ENCODE peak calls at places on chromosomes 3 and 15, in eight cellular contexts. P is cardiac muscle cell; H is lower lobe of right lung; R is activated CD8-positive, alpha-beta T cell treated with anti-CD3 and anti-CD28 coated beads for 36 hours; B is neural progenitor cell; M is CD14-positive monocyte; C is CD4-positive, alpha-beta T cell; T is left ventricle myocardium inferior. E is an unnamed sample.

GRCh38 chr3:190585771-190586630 is 72.1 kb downstream of the IL1RAP start:
- DNase-seq in C (no peak), M (peak), R (peak), H (no peak), B (peak), T (no peak), P (no peak), E (no peak)

GRCh38 chr3:178795349-178795748 is 259.1 kb downstream of the KCNMB2 start:
- DNase-seq in R (no peak), B (peak), T (no peak), M (no peak), C (no peak), H (no peak), P (no peak), E (no peak)

GRCh38 chr3:459376-459710 is 262.8 kb downstream of the CHL1 start:
- DNase-seq in C (no peak), M (no peak), B (peak), P (no peak), R (no peak), H (no peak), T (no peak), E (no peak)

GRCh38 chr3:171018151-171018935 is 8.2 kb downstream of the SLC2A2 start:
- DNase-seq in P (peak), M (no peak), B (peak), R (peak), T (no peak), C (no peak), H (no peak), E (no peak)

GRCh38 chr15:40441736-40442531 is 1.2 kb downstream of the BAHD1 start:
- DNase-seq in C (no peak), R (peak), H (no peak), B (peak), T (no peak), M (no peak), P (peak), E (peak)

GRCh38 chr15:57015897-57016296 is 97.5 kb downstream of the TCF12 start:
- DNase-seq in R (no peak), C (no peak), H (no peak), M (no peak), B (no peak), T (no peak), P (no peak), E (no peak)

GRCh38 chr3:151086484-151087456 is 1.3 kb downstream of the MED12L start:
- DNase-seq in M (peak), P (peak), B (peak), C (peak), H (peak), R (peak), T (peak), E (peak)

GRCh38 chr3:156455839-156456238 is 99.1 kb downstream of the SSR3 start:
- DNase-seq in B (peak), P (no peak), H (no peak), C (no peak), T (no peak), R (no peak), M (no peak), E (no peak)

GRCh38 chr15:74798388-74799254 is 14.0 kb upstream of the LMAN1L start:
- DNase-seq in R (peak), C (no peak), P (no peak), B (no peak), T (peak), H (no peak), M (no peak), E (peak)

GRCh38 chr15:52406601-52407000 is 111.0 kb upstream of the MYO5C start:
- DNase-seq in B (no peak), H (no peak), T (no peak), P (no peak), C (no peak), R (no peak), M (no peak), E (no peak)

GRCh38 chr3:142434503-142434902 is 13.3 kb downstream of the XRN1 start:
- DNase-seq in T (no peak), C (no peak), B (no peak), M (no peak), H (no peak), R (no peak), P (no peak), E (no peak)

GRCh38 chr3:21704796-21705195 is 46.2 kb downstream of the ZNF385D start:
- DNase-seq in H (no peak), B (no peak), T (no peak), P (no peak), C (no peak), R (no peak), M (no peak), E (no peak)

GRCh38 chr3:171487382-171487781 is 27.2 kb upstream of the TNIK start:
- DNase-seq in R (no peak), H (no peak), B (no peak), M (no peak), T (no peak), C (no peak), P (no peak), E (no peak)

GRCh38 chr3:172180473-172180872 is 141.1 kb downstream of the FNDC3B start:
- DNase-seq in B (no peak), P (no peak), R (no peak), T (no peak), M (no peak), H (no peak), C (no peak), E (no peak)

GRCh38 chr3:106231086-106231485 is 362.3 kb upstream of the CBLB start:
- DNase-seq in C (no peak), P (no peak), R (no peak), H (no peak), B (no peak), T (no peak), M (no peak), E (no peak)

GRCh38 chr15:34583399-34584320 is at the start of gene GOLGA8B:
- DNase-seq in H (peak), C (peak), P (peak), B (peak), M (no peak), R (peak), T (peak), E (peak)

GRCh38 chr3:53773586-53774368 is 72.4 kb downstream of the CHDH start:
- DNase-seq in B (no peak), C (no peak), H (no peak), T (no peak), P (no peak), R (no peak), M (no peak), E (peak)

GRCh38 chr3:194189243-194189791 is 53.4 kb downstream of the HES1 start:
- DNase-seq in R (no peak), C (no peak), P (no peak), H (no peak), M (no peak), T (no peak), B (no peak), E (no peak)

GRCh38 chr3:13352621-13353131 is 67.4 kb downstream of the NUP210 start:
- DNase-seq in P (no peak), R (peak), C (no peak), M (peak), H (no peak), T (no peak), B (no peak), E (peak)

GRCh38 chr15:89781891-89782618 is 5.9 kb downstream of the MESP2 start:
- DNase-seq in R (no peak), H (no peak), T (no peak), M (no peak), B (no peak), C (no peak), P (no peak), E (no peak)

GRCh38 chr15:79018960-79019359 is 71.6 kb downstream of the RASGRF1 start:
- DNase-seq in H (peak), T (no peak), B (no peak), P (no peak), C (no peak), M (no peak), R (no peak), E (no peak)

DNA sequence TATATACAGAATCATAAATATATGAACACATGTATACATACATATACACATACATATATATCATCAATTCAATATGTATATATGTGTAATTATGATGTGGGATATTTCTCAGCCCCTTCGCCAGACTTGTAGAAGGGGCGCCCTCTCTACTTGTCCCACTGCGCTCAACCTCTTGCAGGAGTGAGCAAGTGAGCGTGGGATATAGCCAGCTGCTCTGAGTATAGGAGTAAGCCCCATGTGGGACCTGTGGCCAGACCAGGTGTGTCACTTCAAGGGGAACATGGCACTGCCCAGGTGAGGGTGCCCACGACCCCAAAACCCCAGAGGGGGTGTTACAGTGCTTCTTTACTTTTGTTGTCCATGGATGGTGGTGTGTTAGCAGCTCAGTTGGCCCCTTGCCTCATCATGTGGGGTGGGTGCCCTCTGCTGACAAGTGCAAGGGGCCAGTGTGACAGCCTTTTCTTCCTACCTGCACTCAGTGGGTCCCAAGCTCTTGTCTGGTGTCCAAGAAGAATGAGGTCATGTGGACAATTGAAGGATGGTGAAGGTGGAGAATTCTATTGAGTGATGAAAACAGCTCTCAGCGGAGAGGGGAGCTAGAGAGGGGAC is 304.1 kb downstream of the UNC13C start:
- DNase-seq in M (no peak), P (no peak), R (no peak), H (no peak), C (no peak), B (no peak), T (no peak), E (no peak)
- TF ChIP-seq CTCF in M (no peak), P (no peak), R (no peak), H (no peak), C (no peak), B (no peak), T (no peak), E (no peak)

GRCh38 chr15:27091270-27091940 is 120.4 kb downstream of the GABRG3 start:
- DNase-seq in T (no peak), R (no peak), C (no peak), P (no peak), H (no peak), M (no peak), B (no peak), E (no peak)
- TF ChIP-seq CTCF in T (no peak), R (no peak), C (no peak), P (no peak), H (no peak), M (no peak), B (no peak), E (no peak)

DNA sequence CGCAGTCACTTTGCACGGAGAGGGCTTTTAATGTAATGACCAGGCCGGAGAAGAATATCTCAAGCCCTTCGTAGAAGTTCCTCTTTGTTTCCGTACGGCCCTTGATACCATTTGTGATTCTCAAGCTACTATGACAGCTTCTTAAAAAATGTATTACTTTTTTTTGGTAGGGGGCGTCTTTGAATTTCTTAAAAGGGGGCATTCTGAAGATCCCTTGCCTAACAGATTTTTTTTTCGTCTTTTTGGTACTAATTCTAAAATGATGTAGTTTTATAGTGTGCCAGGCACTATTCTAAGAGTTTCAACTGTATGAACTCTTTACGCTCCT is 614.0 kb downstream of the MCTP2 start:
- DNase-seq in C (no peak), T (no peak), H (no peak), R (no peak), M (no peak), B (no peak), P (no peak), E (no peak)
- TF ChIP-seq CTCF in C (no peak), T (no peak), H (no peak), R (no peak), M (no peak), B (no peak), P (no peak), E (no peak)

GRCh38 chr3:11085078-11085840 is 69.0 kb upstream of the HRH1 start:
- DNase-seq in R (no peak), H (no peak), T (no peak), P (no peak), C (no peak), M (no peak), B (no peak), E (no peak)

GRCh38 chr3:11088066-11088465 is 66.2 kb upstream of the HRH1 start:
- DNase-seq in M (no peak), B (no peak), T (no peak), R (no peak), H (no peak), C (no peak), P (no peak), E (no peak)

GRCh38 chr3:11078826-11079520 is 75.3 kb upstream of the HRH1 start:
- DNase-seq in T (no peak), C (no peak), P (no peak), R (no peak), M (peak), H (no peak), B (peak), E (no peak)

GRCh38 chr3:11080492-11080891 is 73.8 kb upstream of the HRH1 start:
- DNase-seq in R (no peak), B (no peak), H (no peak), C (no peak), P (no peak), T (no peak), M (no peak), E (no peak)

GRCh38 chr3:11084098-11084497 is 70.2 kb upstream of the HRH1 start:
- DNase-seq in C (no peak), R (no peak), T (no peak), M (no peak), B (no peak), P (no peak), H (no peak), E (no peak)
- TF ChIP-seq CTCF in C (no peak), R (no peak), T (no peak), M (no peak), B (no peak), P (no peak), H (no peak), E (no peak)

DNA sequence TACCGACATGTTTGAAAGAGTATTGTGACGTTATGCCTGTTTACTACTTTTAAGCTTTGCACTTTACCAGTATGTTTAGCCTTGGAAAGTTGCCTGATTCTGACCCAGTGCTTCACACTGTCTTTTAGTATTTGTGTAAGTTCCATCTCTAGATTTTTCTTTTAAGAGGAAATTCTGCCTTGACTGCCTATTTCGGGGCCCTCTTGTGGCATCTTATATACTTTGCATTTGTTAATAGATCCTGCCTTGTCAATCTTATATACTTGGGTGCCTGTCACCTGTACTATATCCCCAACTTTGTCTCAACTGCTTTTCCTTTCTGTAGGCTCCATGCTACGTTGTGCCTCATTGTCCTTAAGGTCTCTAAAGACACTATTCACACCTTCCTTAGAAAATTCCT is 244.6 kb downstream of the STXBP5L start:
- DNase-seq in R (no peak), T (no peak), H (no peak), P (no peak), B (peak), M (no peak), C (no peak), E (no peak)
- TF ChIP-seq CTCF in R (no peak), T (no peak), H (no peak), P (peak), B (peak), M (no peak), C (no peak), E (no peak)

GRCh38 chr3:82643948-82644347 is 882.5 kb upstream of the GBE1 start:
- DNase-seq in B (peak), H (no peak), M (no peak), P (peak), R (peak), T (no peak), C (no peak), E (no peak)
- TF ChIP-seq CTCF in B (peak), H (no peak), M (no peak), P (no peak), R (no peak), T (no peak), C (no peak), E (no peak)

GRCh38 chr3:35936571-35936970 is 297.2 kb downstream of the ARPP21 start:
- DNase-seq in R (no peak), H (no peak), B (no peak), T (no peak), M (no peak), P (no peak), C (no peak), E (no peak)
- TF ChIP-seq CTCF in R (no peak), H (no peak), B (no peak), T (no peak), M (no peak), P (no peak), C (no peak), E (no peak)

GRCh38 chr3:48898383-48899234 is at the start of gene SLC25A20:
- DNase-seq in P (peak), R (peak), T (peak), C (peak), B (peak), M (peak), H (peak), E (peak)
- TF ChIP-seq CTCF in P (no peak), R (no peak), T (no peak), C (no peak), B (peak), M (no peak), H (no peak), E (no peak)

GRCh38 chr3:117454236-117454635 is 744.7 kb downstream of the TUSC7 start:
- DNase-seq in H (no peak), M (no peak), B (no peak), R (no peak), T (no peak), P (no peak), C (no peak), E (no peak)
- TF ChIP-seq CTCF in H (no peak), M (no peak), B (no peak), R (no peak), T (no peak), P (no peak), C (no peak), E (no peak)

E was measured in GM13976.